ENCODE peak calls at places on chromosome 21, in five cellular contexts. One of them, this sample, is unnamed. For H3K4me1 and H3K9me3, the result is how much of the 10 kb centered on the place peaks cover.

GRCh38 chr21:46112731-46113215 is 14.9 kb downstream of the COL6A2 start:
- DNase-seq in right cardiac atrium: peak
- DNase-seq in prostate gland: no peak
- DNase-seq in mucosa of descending colon: no peak
- DNase-seq in mammary epithelial cell: no peak
- DNase-seq in this sample: no peak

GRCh38 chr21:45994086-45994661 is 12.6 kb downstream of the COL6A1 start:
- DNase-seq in right cardiac atrium: peak
- DNase-seq in prostate gland: no peak
- DNase-seq in mucosa of descending colon: no peak
- DNase-seq in mammary epithelial cell: no peak
- DNase-seq in this sample: no peak

GRCh38 chr21:33924079-33924765 is 8.6 kb upstream of the ATP5PO start:
- DNase-seq in right cardiac atrium: peak
- DNase-seq in prostate gland: peak
- DNase-seq in mucosa of descending colon: peak
- DNase-seq in mammary epithelial cell: peak
- DNase-seq in this sample: peak

GRCh38 chr21:41411449-41412089 is 14.5 kb upstream of the MX1 start:
- DNase-seq in right cardiac atrium: peak
- DNase-seq in prostate gland: no peak
- DNase-seq in mucosa of descending colon: peak
- DNase-seq in mammary epithelial cell: peak
- DNase-seq in this sample: peak

GRCh38 chr21:17802568-17802967 is 16.6 kb downstream of the C21orf91 start:
- DNase-seq in right cardiac atrium: no peak
- DNase-seq in prostate gland: no peak
- DNase-seq in mucosa of descending colon: no peak
- DNase-seq in mammary epithelial cell: peak
- DNase-seq in this sample: no peak

GRCh38 chr21:41680444-41681335 is 86.2 kb downstream of the RIPK4 start:
- DNase-seq in right cardiac atrium: no peak
- DNase-seq in prostate gland: no peak
- DNase-seq in mucosa of descending colon: no peak
- DNase-seq in mammary epithelial cell: no peak
- DNase-seq in this sample: no peak

GRCh38 chr21:34158866-34159616 is 85.7 kb downstream of the MRPS6 start:
- DNase-seq in right cardiac atrium: no peak
- DNase-seq in prostate gland: no peak
- DNase-seq in mucosa of descending colon: no peak
- DNase-seq in mammary epithelial cell: no peak
- DNase-seq in this sample: no peak

GRCh38 chr21:45998871-45999580 is 17.5 kb downstream of the COL6A1 start:
- DNase-seq in right cardiac atrium: peak
- DNase-seq in prostate gland: no peak
- DNase-seq in mucosa of descending colon: no peak
- DNase-seq in mammary epithelial cell: no peak
- DNase-seq in this sample: no peak

GRCh38 chr21:41964171-41964570 is 10.4 kb upstream of the C2CD2 start:
- DNase-seq in right cardiac atrium: no peak
- DNase-seq in prostate gland: no peak
- DNase-seq in mucosa of descending colon: no peak
- DNase-seq in mammary epithelial cell: no peak
- DNase-seq in this sample: no peak

GRCh38 chr21:29384608-29385359 is 86.1 kb downstream of the BACH1 start:
- DNase-seq in right cardiac atrium: no peak
- DNase-seq in prostate gland: no peak
- DNase-seq in mucosa of descending colon: no peak
- DNase-seq in mammary epithelial cell: no peak
- DNase-seq in this sample: no peak

GRCh38 chr21:29376556-29376955 is 77.8 kb downstream of the BACH1 start:
- DNase-seq in right cardiac atrium: peak
- DNase-seq in prostate gland: no peak
- DNase-seq in mucosa of descending colon: peak
- DNase-seq in mammary epithelial cell: no peak
- DNase-seq in this sample: peak

GRCh38 chr21:14846619-14847018 is 218.2 kb downstream of the NRIP1 start:
- DNase-seq in right cardiac atrium: no peak
- DNase-seq in prostate gland: no peak
- DNase-seq in mucosa of descending colon: no peak
- DNase-seq in mammary epithelial cell: no peak
- DNase-seq in this sample: no peak

GRCh38 chr21:43855955-43856354 is 9.1 kb upstream of the AGPAT3 start:
- DNase-seq in right cardiac atrium: no peak
- DNase-seq in prostate gland: no peak
- DNase-seq in mucosa of descending colon: no peak
- DNase-seq in mammary epithelial cell: no peak
- DNase-seq in this sample: no peak

DNA sequence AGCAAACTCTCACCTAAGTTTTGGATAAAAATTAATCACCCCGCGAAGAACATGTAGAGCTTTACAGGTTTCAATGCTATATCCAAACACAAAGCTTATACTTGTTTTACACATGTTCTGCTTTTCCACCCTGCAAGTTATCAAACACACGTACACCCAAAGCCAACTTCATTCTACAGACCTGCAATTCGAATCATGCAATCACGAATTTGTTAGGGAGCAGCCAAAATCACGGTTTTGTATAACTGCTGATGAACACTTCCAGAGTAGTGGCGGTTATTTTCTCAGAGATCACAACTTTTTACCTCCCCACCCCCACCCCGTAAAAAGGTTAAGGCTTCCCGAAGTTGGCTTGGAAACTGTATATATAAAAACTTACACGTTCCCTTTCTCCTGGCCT is 1.4 kb downstream of the HMGN1 start:
- DNase-seq in right cardiac atrium: no peak
- DNase-seq in prostate gland: no peak
- DNase-seq in mucosa of descending colon: no peak
- DNase-seq in mammary epithelial cell: no peak
- DNase-seq in this sample: no peak
- H3K4me1 ChIP-seq in right cardiac atrium: under half
- H3K4me1 ChIP-seq in prostate gland: under half
- H3K4me1 ChIP-seq in mucosa of descending colon: under half
- H3K4me1 ChIP-seq in mammary epithelial cell: under half
- H3K4me1 ChIP-seq in this sample: under half

GRCh38 chr21:31162079-31162699 is 123.9 kb upstream of the KRTAP19-8 start:
- DNase-seq in right cardiac atrium: no peak
- DNase-seq in prostate gland: no peak
- DNase-seq in mucosa of descending colon: no peak
- DNase-seq in mammary epithelial cell: no peak
- DNase-seq in this sample: no peak

GRCh38 chr21:31158789-31159581 is 120.7 kb upstream of the KRTAP19-8 start:
- DNase-seq in right cardiac atrium: no peak
- DNase-seq in prostate gland: no peak
- DNase-seq in mucosa of descending colon: no peak
- DNase-seq in mammary epithelial cell: no peak
- DNase-seq in this sample: no peak

GRCh38 chr21:31159808-31160207 is 121.5 kb upstream of the KRTAP19-8 start:
- DNase-seq in right cardiac atrium: no peak
- DNase-seq in prostate gland: no peak
- DNase-seq in mucosa of descending colon: no peak
- DNase-seq in mammary epithelial cell: no peak
- DNase-seq in this sample: no peak

GRCh38 chr21:31162827-31163226 is 124.6 kb upstream of the KRTAP19-8 start:
- DNase-seq in right cardiac atrium: no peak
- DNase-seq in prostate gland: no peak
- DNase-seq in mucosa of descending colon: no peak
- DNase-seq in mammary epithelial cell: no peak
- DNase-seq in this sample: no peak

GRCh38 chr21:31161157-31161556 is 122.9 kb upstream of the KRTAP19-8 start:
- DNase-seq in right cardiac atrium: no peak
- DNase-seq in prostate gland: no peak
- DNase-seq in mucosa of descending colon: no peak
- DNase-seq in mammary epithelial cell: peak
- DNase-seq in this sample: no peak
- H3K4me3 ChIP-seq in right cardiac atrium: no peak
- H3K4me3 ChIP-seq in prostate gland: no peak
- H3K4me3 ChIP-seq in mucosa of descending colon: no peak
- H3K4me3 ChIP-seq in mammary epithelial cell: no peak
- H3K4me3 ChIP-seq in this sample: no peak

GRCh38 chr21:24456358-24456757 is 1150.9 kb downstream of the MRPL39 start:
- DNase-seq in right cardiac atrium: no peak
- DNase-seq in prostate gland: no peak
- DNase-seq in mucosa of descending colon: no peak
- DNase-seq in mammary epithelial cell: no peak
- DNase-seq in this sample: no peak
- H3K9me3 ChIP-seq in right cardiac atrium: under half
- H3K9me3 ChIP-seq in prostate gland: under half
- H3K9me3 ChIP-seq in mucosa of descending colon: under half
- H3K9me3 ChIP-seq in mammary epithelial cell: under half
- H3K9me3 ChIP-seq in this sample: under half

GRCh38 chr21:44933199-44933937 is 6.5 kb upstream of the SLX9 start:
- DNase-seq in right cardiac atrium: no peak
- DNase-seq in prostate gland: no peak
- DNase-seq in mucosa of descending colon: no peak
- DNase-seq in mammary epithelial cell: no peak
- DNase-seq in this sample: no peak

GRCh38 chr21:44931501-44932365 is 8.1 kb upstream of the SLX9 start:
- DNase-seq in right cardiac atrium: no peak
- DNase-seq in prostate gland: no peak
- DNase-seq in mucosa of descending colon: no peak
- DNase-seq in mammary epithelial cell: no peak
- DNase-seq in this sample: no peak

GRCh38 chr21:44931137-44931500 is 8.7 kb upstream of the SLX9 start:
- DNase-seq in right cardiac atrium: no peak
- DNase-seq in prostate gland: no peak
- DNase-seq in mucosa of descending colon: no peak
- DNase-seq in mammary epithelial cell: no peak
- DNase-seq in this sample: no peak

GRCh38 chr21:44933938-44934260 is 5.9 kb upstream of the SLX9 start:
- DNase-seq in right cardiac atrium: no peak
- DNase-seq in prostate gland: no peak
- DNase-seq in mucosa of descending colon: no peak
- DNase-seq in mammary epithelial cell: no peak
- DNase-seq in this sample: no peak

GRCh38 chr21:44932366-44933181 is 7.3 kb upstream of the SLX9 start:
- DNase-seq in right cardiac atrium: no peak
- DNase-seq in prostate gland: no peak
- DNase-seq in mucosa of descending colon: peak
- DNase-seq in mammary epithelial cell: no peak
- DNase-seq in this sample: no peak
- H3K4me1 ChIP-seq in right cardiac atrium: under half
- H3K4me1 ChIP-seq in prostate gland: under half
- H3K4me1 ChIP-seq in mucosa of descending colon: under half
- H3K4me1 ChIP-seq in mammary epithelial cell: under half
- H3K4me1 ChIP-seq in this sample: under half

DNA sequence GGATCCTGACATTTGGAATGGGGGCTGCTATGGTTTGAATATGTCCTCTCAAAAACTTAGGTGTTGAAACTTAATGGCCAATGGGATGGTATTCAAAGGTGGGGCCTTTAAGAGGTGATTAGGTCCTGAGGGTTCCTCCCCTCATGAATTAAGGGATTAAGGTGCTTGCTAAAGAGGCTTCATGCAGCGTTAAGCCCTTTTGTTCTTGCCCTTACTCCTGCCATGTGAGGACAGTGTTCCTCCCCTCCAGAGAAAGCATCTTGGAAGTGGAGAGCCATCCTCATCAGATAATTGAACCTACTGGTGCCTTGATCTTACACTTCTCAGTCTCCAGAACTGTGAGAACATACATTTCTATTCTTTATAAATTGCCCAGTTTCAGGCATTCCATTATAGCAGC is 146.6 kb downstream of the KCNJ6 start:
- DNase-seq in right cardiac atrium: no peak
- DNase-seq in prostate gland: no peak
- DNase-seq in mucosa of descending colon: no peak
- DNase-seq in mammary epithelial cell: no peak
- DNase-seq in this sample: no peak
- H3K4me3 ChIP-seq in right cardiac atrium: no peak
- H3K4me3 ChIP-seq in prostate gland: no peak
- H3K4me3 ChIP-seq in mucosa of descending colon: no peak
- H3K4me3 ChIP-seq in mammary epithelial cell: no peak
- H3K4me3 ChIP-seq in this sample: no peak

GRCh38 chr21:26469789-26470188 is 103.3 kb downstream of the CYYR1 start:
- DNase-seq in right cardiac atrium: peak
- DNase-seq in prostate gland: no peak
- DNase-seq in mucosa of descending colon: no peak
- DNase-seq in mammary epithelial cell: peak
- DNase-seq in this sample: peak
- H3K9me3 ChIP-seq in right cardiac atrium: under half
- H3K9me3 ChIP-seq in prostate gland: under half
- H3K9me3 ChIP-seq in mucosa of descending colon: under half
- H3K9me3 ChIP-seq in mammary epithelial cell: under half
- H3K9me3 ChIP-seq in this sample: under half

GRCh38 chr21:26810266-26810665 is 34.9 kb downstream of the ADAMTS1 start:
- DNase-seq in right cardiac atrium: no peak
- DNase-seq in prostate gland: no peak
- DNase-seq in mucosa of descending colon: no peak
- DNase-seq in mammary epithelial cell: no peak
- DNase-seq in this sample: no peak
- H3K4me1 ChIP-seq in right cardiac atrium: under half
- H3K4me1 ChIP-seq in prostate gland: under half
- H3K4me1 ChIP-seq in mucosa of descending colon: under half
- H3K4me1 ChIP-seq in mammary epithelial cell: under half
- H3K4me1 ChIP-seq in this sample: under half

GRCh38 chr21:35528109-35529042 is 479.3 kb upstream of the RUNX1 start:
- DNase-seq in right cardiac atrium: peak
- DNase-seq in prostate gland: no peak
- DNase-seq in mucosa of descending colon: peak
- DNase-seq in mammary epithelial cell: no peak
- DNase-seq in this sample: no peak
- H3K4me3 ChIP-seq in right cardiac atrium: peak
- H3K4me3 ChIP-seq in prostate gland: no peak
- H3K4me3 ChIP-seq in mucosa of descending colon: no peak
- H3K4me3 ChIP-seq in mammary epithelial cell: no peak
- H3K4me3 ChIP-seq in this sample: no peak

GRCh38 chr21:36080386-36080785 is 10.6 kb downstream of the CBR1 start:
- DNase-seq in right cardiac atrium: no peak
- DNase-seq in prostate gland: peak
- DNase-seq in mucosa of descending colon: no peak
- DNase-seq in mammary epithelial cell: peak
- DNase-seq in this sample: no peak
- H3K9me3 ChIP-seq in right cardiac atrium: under half
- H3K9me3 ChIP-seq in prostate gland: under half
- H3K9me3 ChIP-seq in mucosa of descending colon: under half
- H3K9me3 ChIP-seq in mammary epithelial cell: under half
- H3K9me3 ChIP-seq in this sample: under half